ENCODE peak calls at places on chromosome X, in four cellular contexts. N is suprapubic skin, H is spleen, I is HFFc6. W is an unnamed sample.

GRCh38 chrX:134431894-134432293 is 28.1 kb upstream of the HPRT1 start:
- DNase-seq in N (no peak), H (no peak), I (peak; percentile 60), W (no peak)

GRCh38 chrX:23742174-23742692 is 843 bp downstream of the ACOT9 start:
- DNase-seq in N (peak; percentile 64), H (no peak), I (peak; percentile 71), W (peak; percentile 36)

GRCh38 chrX:69616520-69617203 is 749 bp downstream of the EDA start:
- DNase-seq in N (peak; percentile 65), H (peak; percentile 64), I (no peak), W (no peak)

GRCh38 chrX:8591526-8591925 is 126.9 kb downstream of the VCX3B start:
- DNase-seq in N (no peak), H (no peak), I (no peak), W (no peak)

GRCh38 chrX:119654112-119654531 is 38.8 kb downstream of the SEPTIN6 start:
- DNase-seq in N (no peak), H (no peak), I (peak; percentile 38), W (no peak)

GRCh38 chrX:374566-374965 is 12.1 kb downstream of the PPP2R3B start:
- DNase-seq in N (no peak), H (peak; percentile 52), I (no peak), W (no peak)

GRCh38 chrX:16204538-16204937 is 37.3 kb downstream of the MAGEB17 start:
- DNase-seq in N (no peak), H (no peak), I (no peak), W (no peak)

GRCh38 chrX:149950681-149951080 is 12.4 kb upstream of the EOLA2 start:
- DNase-seq in N (no peak), H (no peak), I (peak; percentile 55), W (peak; percentile 32)

GRCh38 chrX:134760671-134761070 is 102.4 kb upstream of the PLAC1 start:
- DNase-seq in N (no peak), H (no peak), I (no peak), W (no peak)

GRCh38 chrX:7147978-7148824 is at the start of gene PUDP:
- DNase-seq in N (peak; percentile 90), H (peak; percentile 97), I (peak; percentile 58), W (peak; percentile 72)

GRCh38 chrX:13051529-13052172 is 7.2 kb upstream of the FAM9C start:
- DNase-seq in N (no peak), H (no peak), I (no peak), W (no peak)

GRCh38 chrX:46456125-46456922 is 88.9 kb downstream of the ZNF674 start:
- DNase-seq in N (no peak), H (no peak), I (no peak), W (no peak)

GRCh38 chrX:144379156-144379555 is 495.3 kb downstream of the UBE2NL start:
- DNase-seq in N (no peak), H (no peak), I (no peak), W (no peak)

GRCh38 chrX:7272301-7272700 is 124.3 kb upstream of the PUDP start:
- DNase-seq in N (no peak), H (no peak), I (no peak), W (no peak)

GRCh38 chrX:39201305-39201990 is 400.2 kb downstream of the MID1IP1 start:
- DNase-seq in N (no peak), H (no peak), I (no peak), W (no peak)

GRCh38 chrX:154544885-154545284 is 1.8 kb downstream of the G6PD start:
- DNase-seq in N (no peak), H (no peak), I (no peak), W (no peak)
- TF ChIP-seq CTCF in N (no peak), H (no peak), I (no peak), W (no peak)

DNA sequence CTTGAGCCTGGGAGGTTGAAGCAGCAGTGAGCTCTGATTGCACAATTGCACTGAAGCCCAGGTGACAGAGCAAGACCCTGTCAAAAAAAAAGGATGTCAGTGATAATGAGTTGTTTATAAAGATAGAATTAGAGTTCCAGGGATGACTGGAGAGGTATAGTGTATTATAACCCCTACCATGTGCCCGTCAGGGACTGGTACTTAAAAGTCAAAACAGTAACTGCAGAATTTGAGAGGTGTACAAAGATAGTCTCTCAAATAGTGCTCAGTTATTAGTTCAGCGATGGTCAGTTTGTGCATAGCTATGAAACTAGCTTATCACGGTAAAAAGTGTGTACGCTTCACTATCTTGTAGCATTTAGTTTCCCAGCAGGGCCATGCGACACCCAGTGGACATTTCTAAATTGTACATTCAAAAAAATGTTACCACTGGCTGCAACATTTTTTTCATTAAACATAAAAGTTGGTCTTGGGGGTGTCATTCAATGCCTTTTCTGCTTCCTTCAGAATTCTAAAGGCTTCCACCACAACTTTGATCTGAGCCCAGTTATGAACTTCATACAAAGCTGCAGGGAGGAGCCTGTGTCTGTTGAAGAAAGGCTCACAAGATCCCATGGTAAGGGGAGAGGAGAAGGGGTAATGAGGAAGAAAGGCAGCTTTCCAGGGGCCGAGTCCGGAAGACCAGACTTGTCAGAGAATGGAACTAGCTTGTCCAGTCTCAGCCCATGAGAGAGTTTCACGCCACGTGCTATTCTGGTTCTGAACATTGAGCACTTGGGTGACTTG is 9.2 kb upstream of the GYG2 start:
- DNase-seq in N (no peak), H (no peak), I (peak; percentile 6), W (no peak)
- TF ChIP-seq CTCF in N (no peak), H (no peak), I (peak; percentile 69), W (peak; percentile 39)

GRCh38 chrX:152928761-152929400 is 31.0 kb downstream of the ZNF185 start:
- DNase-seq in N (no peak), H (peak; percentile 64), I (no peak), W (no peak)

GRCh38 chrX:152927858-152928760 is 30.2 kb downstream of the ZNF185 start:
- DNase-seq in N (no peak), H (peak; percentile 36), I (no peak), W (no peak)

GRCh38 chrX:152925835-152926234 is 28.0 kb downstream of the ZNF185 start:
- DNase-seq in N (no peak), H (no peak), I (no peak), W (no peak)

GRCh38 chrX:152926923-152927322 is 29.1 kb downstream of the ZNF185 start:
- DNase-seq in N (no peak), H (no peak), I (no peak), W (no peak)

DNA sequence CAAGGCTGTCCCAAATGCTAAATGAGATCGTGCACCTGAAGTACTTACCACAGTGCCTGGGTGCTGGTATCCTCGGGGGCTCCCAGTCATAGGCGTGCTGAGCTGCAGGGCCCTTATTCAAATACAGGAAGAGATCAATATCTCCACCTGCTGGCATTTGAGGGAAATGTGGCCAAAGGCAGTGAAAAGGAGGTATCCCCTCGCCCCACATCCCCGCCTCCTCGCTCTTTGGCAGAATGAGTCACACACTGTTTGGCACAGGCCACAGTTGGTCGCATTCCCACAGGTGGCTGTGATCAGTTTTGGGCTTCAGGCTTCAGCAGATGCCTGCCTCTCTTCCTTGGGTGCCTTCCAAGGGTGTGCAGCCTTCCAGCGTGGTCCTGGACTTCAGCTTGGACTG is 28.4 kb downstream of the ZNF185 start:
- DNase-seq in N (no peak), H (no peak), I (peak; percentile 56), W (peak; percentile 62)
- TF ChIP-seq CTCF in N (no peak), H (peak; percentile 28), I (peak; percentile 66), W (peak; percentile 59)

GRCh38 chrX:30597258-30598012 is 19.9 kb upstream of the TASL start:
- DNase-seq in N (no peak), H (no peak), I (no peak), W (no peak)

GRCh38 chrX:30592846-30593245 is 15.3 kb upstream of the TASL start:
- DNase-seq in N (no peak), H (no peak), I (no peak), W (no peak)

GRCh38 chrX:30590368-30590767 is 12.8 kb upstream of the TASL start:
- DNase-seq in N (no peak), H (no peak), I (no peak), W (no peak)

GRCh38 chrX:30589146-30589888 is 11.8 kb upstream of the TASL start:
- DNase-seq in N (no peak), H (no peak), I (no peak), W (no peak)

GRCh38 chrX:30593435-30594200 is 16.1 kb upstream of the TASL start:
- DNase-seq in N (no peak), H (no peak), I (no peak), W (no peak)
- TF ChIP-seq CTCF in N (no peak), H (no peak), I (no peak), W (no peak)

GRCh38 chrX:34341258-34341657 is 209.1 kb upstream of the FAM47A start:
- DNase-seq in N (no peak), H (no peak), I (no peak), W (no peak)
- TF ChIP-seq CTCF in N (no peak), H (no peak), I (no peak), W (no peak)

DNA sequence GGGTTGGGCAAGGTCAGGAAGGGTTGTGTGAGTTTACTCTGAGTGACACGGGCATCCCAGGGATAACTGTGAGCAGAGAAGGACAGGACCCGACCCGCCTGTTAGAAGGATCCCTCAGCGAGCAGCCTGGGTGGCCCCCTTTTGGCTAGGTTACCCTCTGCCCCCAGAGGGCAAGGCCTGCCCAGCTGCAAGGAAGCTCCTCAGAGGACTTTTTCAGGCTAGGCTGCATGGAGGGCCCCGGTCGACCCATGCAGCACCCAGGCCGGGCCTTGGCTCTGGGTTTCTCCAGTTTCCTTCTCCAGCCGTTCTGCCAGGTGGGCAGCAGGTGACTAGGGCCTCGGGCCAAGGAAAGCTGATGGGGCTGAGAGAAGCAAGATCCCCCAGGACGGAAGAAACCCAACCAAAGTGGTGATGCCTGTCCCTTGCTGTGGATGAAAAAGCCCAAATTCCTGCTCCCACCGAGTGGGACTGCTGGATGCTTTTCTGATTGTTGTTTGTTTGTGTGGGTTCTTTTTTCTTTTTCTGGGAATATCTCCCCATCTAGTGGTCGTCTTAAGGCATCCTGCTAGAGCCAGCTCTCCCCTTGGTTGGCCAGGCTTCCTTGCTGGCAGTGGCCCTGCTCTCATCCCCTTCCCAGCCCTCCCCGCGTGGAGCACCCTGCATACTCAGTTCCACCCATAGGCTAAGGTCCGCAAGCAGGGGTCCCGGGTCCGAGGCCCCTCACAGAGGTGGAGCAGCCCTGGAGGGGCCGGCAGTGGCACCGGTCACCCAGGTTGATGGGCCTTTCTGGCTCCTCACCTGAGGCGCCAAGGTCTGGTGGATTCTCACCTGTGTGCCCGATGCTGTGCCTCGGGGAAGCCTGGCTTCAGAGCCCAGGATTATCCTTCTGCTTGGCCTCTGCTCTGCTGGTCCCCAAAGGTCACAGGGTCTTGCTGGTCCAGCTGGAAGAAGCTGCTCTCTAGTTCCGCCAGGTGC is 1.8 kb downstream of the ZFP92 start:
- DNase-seq in N (no peak), H (peak; percentile 72), I (no peak), W (no peak)
- TF ChIP-seq CTCF in N (no peak), H (no peak), I (no peak), W (peak; percentile 12)

DNA sequence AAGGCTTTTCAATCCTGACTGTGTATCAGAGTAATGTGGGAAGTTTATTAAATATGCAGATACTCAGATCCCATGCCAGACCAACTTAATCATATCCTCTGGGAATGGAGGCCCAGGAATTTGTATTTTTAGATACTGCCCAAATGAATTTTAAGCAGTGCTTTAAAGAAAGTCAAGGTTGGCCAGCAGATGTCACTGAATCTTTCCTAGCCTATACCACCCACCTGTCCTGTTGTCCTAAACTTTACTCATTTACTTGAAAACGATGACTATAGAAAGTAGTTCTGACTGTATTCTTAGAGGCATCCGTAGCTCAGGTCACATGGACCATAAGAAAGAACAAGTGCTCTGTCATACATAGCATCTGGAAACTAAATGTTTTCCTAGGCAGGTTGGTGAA is 79.9 kb downstream of the AMOT start:
- DNase-seq in N (no peak), H (no peak), I (no peak), W (no peak)
- TF ChIP-seq CTCF in N (no peak), H (no peak), I (no peak), W (peak; percentile 12)

GRCh38 chrX:14630724-14631123 is 101.4 kb downstream of the GLRA2 start:
- DNase-seq in N (no peak), H (no peak), I (no peak), W (no peak)
- TF ChIP-seq CTCF in N (no peak), H (no peak), I (peak; percentile 21), W (no peak)

W was measured in astrocyte of the cerebellum.